ENCODE peak calls at places on chromosomes 3 and 15, in six cellular contexts. One of them, this sample, is unnamed.

GRCh38 chr15:70632981-70633380 is 130.4 kb downstream of the UACA start:
- DNase-seq in IMR-90: no peak
- DNase-seq in trophoblast cell: no peak
- DNase-seq in neuronal stem cell: peak; percentile 39
- DNase-seq in mesenchymal stem cell: no peak
- DNase-seq in H1: peak; percentile 33
- DNase-seq in this sample: peak; percentile 51

GRCh38 chr3:67468511-67468910 is 185.9 kb downstream of the SUCLG2 start:
- DNase-seq in IMR-90: peak; percentile 32
- DNase-seq in trophoblast cell: no peak
- DNase-seq in neuronal stem cell: no peak
- DNase-seq in mesenchymal stem cell: no peak
- DNase-seq in H1: no peak
- DNase-seq in this sample: no peak

GRCh38 chr15:97672586-97672985 is 287.9 kb upstream of the ARRDC4 start:
- DNase-seq in IMR-90: no peak
- DNase-seq in trophoblast cell: no peak
- DNase-seq in neuronal stem cell: no peak
- DNase-seq in mesenchymal stem cell: no peak
- DNase-seq in H1: no peak
- DNase-seq in this sample: no peak

GRCh38 chr3:73820431-73820830 is 195.7 kb upstream of the PDZRN3 start:
- DNase-seq in IMR-90: no peak
- DNase-seq in trophoblast cell: no peak
- DNase-seq in neuronal stem cell: no peak
- DNase-seq in mesenchymal stem cell: no peak
- DNase-seq in H1: no peak
- DNase-seq in this sample: no peak

GRCh38 chr15:90086868-90087268 is 15.4 kb downstream of the IDH2 start:
- DNase-seq in IMR-90: peak; percentile 42
- DNase-seq in trophoblast cell: no peak
- DNase-seq in neuronal stem cell: no peak
- DNase-seq in mesenchymal stem cell: peak; percentile 63
- DNase-seq in H1: no peak
- DNase-seq in this sample: peak; percentile 63

GRCh38 chr15:67953286-67953685 is 100.8 kb upstream of the PIAS1 start:
- DNase-seq in IMR-90: no peak
- DNase-seq in trophoblast cell: no peak
- DNase-seq in neuronal stem cell: no peak
- DNase-seq in mesenchymal stem cell: no peak
- DNase-seq in H1: no peak
- DNase-seq in this sample: no peak

GRCh38 chr3:73513260-73513659 is 111.5 kb downstream of the PDZRN3 start:
- DNase-seq in IMR-90: no peak
- DNase-seq in trophoblast cell: no peak
- DNase-seq in neuronal stem cell: no peak
- DNase-seq in mesenchymal stem cell: no peak
- DNase-seq in H1: no peak
- DNase-seq in this sample: no peak

GRCh38 chr3:194257030-194257657 is 94.0 kb downstream of the CPN2 start:
- DNase-seq in IMR-90: no peak
- DNase-seq in trophoblast cell: no peak
- DNase-seq in neuronal stem cell: no peak
- DNase-seq in mesenchymal stem cell: no peak
- DNase-seq in H1: no peak
- DNase-seq in this sample: no peak

GRCh38 chr15:34341922-34342736 is 807 bp downstream of the NOP10 start:
- DNase-seq in IMR-90: no peak
- DNase-seq in trophoblast cell: no peak
- DNase-seq in neuronal stem cell: no peak
- DNase-seq in mesenchymal stem cell: no peak
- DNase-seq in H1: no peak
- DNase-seq in this sample: no peak

GRCh38 chr3:120928991-120929390 is 21.0 kb downstream of the STXBP5L start:
- DNase-seq in IMR-90: no peak
- DNase-seq in trophoblast cell: no peak
- DNase-seq in neuronal stem cell: no peak
- DNase-seq in mesenchymal stem cell: no peak
- DNase-seq in H1: no peak
- DNase-seq in this sample: no peak

GRCh38 chr3:170414202-170414663 is 4.4 kb upstream of the CLDN11 start:
- DNase-seq in IMR-90: peak; percentile 93
- DNase-seq in trophoblast cell: peak; percentile 34
- DNase-seq in neuronal stem cell: peak; percentile 54
- DNase-seq in mesenchymal stem cell: peak; percentile 86
- DNase-seq in H1: no peak
- DNase-seq in this sample: no peak
- H2BK120ac ChIP-seq in IMR-90: peak overlapping the region; percentile 91
- H2BK120ac ChIP-seq in trophoblast cell: no peak overlapping the region
- H2BK120ac ChIP-seq in neuronal stem cell: no peak overlapping the region
- H2BK120ac ChIP-seq in mesenchymal stem cell: no peak overlapping the region
- H2BK120ac ChIP-seq in H1: no peak overlapping the region
- H2BK120ac ChIP-seq in this sample: no peak overlapping the region

GRCh38 chr3:113754486-113755159 is 7.8 kb downstream of the ATP6V1A start:
- DNase-seq in IMR-90: no peak
- DNase-seq in trophoblast cell: no peak
- DNase-seq in neuronal stem cell: no peak
- DNase-seq in mesenchymal stem cell: no peak
- DNase-seq in H1: no peak
- DNase-seq in this sample: no peak

GRCh38 chr3:113747719-113748046 is 848 bp downstream of the ATP6V1A start:
- DNase-seq in IMR-90: no peak
- DNase-seq in trophoblast cell: no peak
- DNase-seq in neuronal stem cell: peak; percentile 6
- DNase-seq in mesenchymal stem cell: peak; percentile 47
- DNase-seq in H1: no peak
- DNase-seq in this sample: no peak

GRCh38 chr3:113758389-113759029 is 11.7 kb downstream of the ATP6V1A start:
- DNase-seq in IMR-90: peak; percentile 75
- DNase-seq in trophoblast cell: no peak
- DNase-seq in neuronal stem cell: no peak
- DNase-seq in mesenchymal stem cell: peak; percentile 64
- DNase-seq in H1: no peak
- DNase-seq in this sample: no peak

GRCh38 chr3:113751145-113751544 is 4.3 kb downstream of the ATP6V1A start:
- DNase-seq in IMR-90: no peak
- DNase-seq in trophoblast cell: no peak
- DNase-seq in neuronal stem cell: no peak
- DNase-seq in mesenchymal stem cell: no peak
- DNase-seq in H1: no peak
- DNase-seq in this sample: no peak

GRCh38 chr3:113753376-113753985 is 6.6 kb downstream of the ATP6V1A start:
- DNase-seq in IMR-90: no peak
- DNase-seq in trophoblast cell: no peak
- DNase-seq in neuronal stem cell: peak; percentile 11
- DNase-seq in mesenchymal stem cell: no peak
- DNase-seq in H1: no peak
- DNase-seq in this sample: no peak
- H3K9ac ChIP-seq in IMR-90: no peak overlapping the region
- H3K9ac ChIP-seq in trophoblast cell: no peak overlapping the region
- H3K9ac ChIP-seq in neuronal stem cell: no peak overlapping the region
- H3K9ac ChIP-seq in mesenchymal stem cell: peak overlapping the region; percentile 35
- H3K9ac ChIP-seq in H1: no peak overlapping the region
- H3K9ac ChIP-seq in this sample: no peak overlapping the region

GRCh38 chr3:5358911-5359310 is 171.4 kb downstream of the EDEM1 start:
- DNase-seq in IMR-90: no peak
- DNase-seq in trophoblast cell: no peak
- DNase-seq in neuronal stem cell: no peak
- DNase-seq in mesenchymal stem cell: no peak
- DNase-seq in H1: no peak
- DNase-seq in this sample: no peak

GRCh38 chr3:5357089-5357488 is 169.6 kb downstream of the EDEM1 start:
- DNase-seq in IMR-90: no peak
- DNase-seq in trophoblast cell: no peak
- DNase-seq in neuronal stem cell: no peak
- DNase-seq in mesenchymal stem cell: no peak
- DNase-seq in H1: no peak
- DNase-seq in this sample: no peak

GRCh38 chr3:5360453-5360852 is 172.9 kb downstream of the EDEM1 start:
- DNase-seq in IMR-90: no peak
- DNase-seq in trophoblast cell: no peak
- DNase-seq in neuronal stem cell: no peak
- DNase-seq in mesenchymal stem cell: no peak
- DNase-seq in H1: no peak
- DNase-seq in this sample: no peak
- H3K14ac ChIP-seq in IMR-90: no peak overlapping the region
- H3K14ac ChIP-seq in trophoblast cell: no peak overlapping the region
- H3K14ac ChIP-seq in neuronal stem cell: no peak overlapping the region
- H3K14ac ChIP-seq in mesenchymal stem cell: no peak overlapping the region
- H3K14ac ChIP-seq in H1: no peak overlapping the region
- H3K14ac ChIP-seq in this sample: no peak overlapping the region

DNA sequence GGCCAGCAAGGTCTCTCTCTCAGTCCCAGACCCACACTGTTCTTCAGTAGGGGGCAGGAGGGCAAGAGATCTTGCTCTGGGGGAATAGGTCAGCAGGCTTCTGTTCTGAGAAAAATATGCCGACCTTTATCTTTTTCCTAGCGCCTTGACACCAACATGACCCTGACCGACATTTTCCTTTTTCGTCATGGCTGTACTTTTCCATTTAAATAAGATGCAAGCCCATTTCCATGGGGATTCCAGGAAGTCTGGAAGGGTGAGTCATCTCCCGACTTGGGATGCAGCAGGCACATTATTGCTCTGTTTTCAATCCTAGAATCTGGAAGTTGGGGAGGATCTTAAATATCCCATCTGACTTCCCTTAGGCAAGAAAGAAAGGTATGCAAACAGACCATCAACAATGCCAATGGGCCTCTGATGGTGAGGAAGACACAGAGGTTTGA is 261.5 kb upstream of the LRTM1 start:
- DNase-seq in IMR-90: peak; percentile 78
- DNase-seq in trophoblast cell: peak; percentile 65
- DNase-seq in neuronal stem cell: no peak
- DNase-seq in mesenchymal stem cell: peak; percentile 96
- DNase-seq in H1: peak; percentile 46
- DNase-seq in this sample: peak; percentile 56
- H2BK120ac ChIP-seq in IMR-90: peak overlapping the region; percentile 99
- H2BK120ac ChIP-seq in trophoblast cell: peak overlapping the region; percentile 99
- H2BK120ac ChIP-seq in neuronal stem cell: no peak overlapping the region
- H2BK120ac ChIP-seq in mesenchymal stem cell: peak overlapping the region; percentile 95
- H2BK120ac ChIP-seq in H1: no peak overlapping the region
- H2BK120ac ChIP-seq in this sample: no peak overlapping the region

This sample was measured in H9.